ENCODE peak calls at places on chromosomes 6 and 20, in four cellular contexts. One of them, this sample, is unnamed.

GRCh38 chr6:108665495-108666196 is 104.9 kb downstream of the FOXO3 start:
- DNase-seq in cardiac muscle cell: no peak
- DNase-seq in heart right ventricle: no peak
- DNase-seq in head of caudate nucleus: no peak
- DNase-seq in this sample: no peak

GRCh38 chr6:45541934-45542333 is 164.2 kb upstream of the SUPT3H start:
- DNase-seq in cardiac muscle cell: peak
- DNase-seq in heart right ventricle: no peak
- DNase-seq in head of caudate nucleus: no peak
- DNase-seq in this sample: no peak

GRCh38 chr6:132161283-132161682 is 210.1 kb upstream of the CCN2 start:
- DNase-seq in cardiac muscle cell: peak
- DNase-seq in heart right ventricle: peak
- DNase-seq in head of caudate nucleus: no peak
- DNase-seq in this sample: no peak

GRCh38 chr6:73695619-73696421 is at the start of gene CD109:
- DNase-seq in cardiac muscle cell: peak
- DNase-seq in heart right ventricle: peak
- DNase-seq in head of caudate nucleus: peak
- DNase-seq in this sample: no peak

GRCh38 chr6:86526238-86526637 is 411.1 kb upstream of the HTR1E start:
- DNase-seq in cardiac muscle cell: no peak
- DNase-seq in heart right ventricle: no peak
- DNase-seq in head of caudate nucleus: no peak
- DNase-seq in this sample: no peak

GRCh38 chr20:50111120-50111828 is 1.7 kb downstream of the UBE2V1 start:
- DNase-seq in cardiac muscle cell: peak
- DNase-seq in heart right ventricle: no peak
- DNase-seq in head of caudate nucleus: no peak
- DNase-seq in this sample: no peak

GRCh38 chr20:16747291-16747811 is 807 bp upstream of the OTOR start:
- DNase-seq in cardiac muscle cell: no peak
- DNase-seq in heart right ventricle: no peak
- DNase-seq in head of caudate nucleus: no peak
- DNase-seq in this sample: no peak

GRCh38 chr6:33788694-33789549 is at the start of gene LEMD2:
- DNase-seq in cardiac muscle cell: peak
- DNase-seq in heart right ventricle: peak
- DNase-seq in head of caudate nucleus: peak
- DNase-seq in this sample: peak